ENCODE peak calls at places on chromosomes 1 and 21, in six cellular contexts. One of them, this sample, is unnamed.
A peak's percentile ranks its signal among the peaks of the same experiment; 100 is the strongest.

GRCh38 chr1:165854101-165854845 is 26.9 kb downstream of the UCK2 start:
- DNase-seq in body of pancreas: no peak
- DNase-seq in GM23338: no peak
- DNase-seq in prostate gland: no peak
- DNase-seq in MM.1S: no peak
- DNase-seq in IMR-90: peak; percentile 95
- DNase-seq in this sample: peak; percentile 65

GRCh38 chr1:119477710-119478109 is 29.3 kb upstream of the HSD3B1 start:
- DNase-seq in GM23338: peak; percentile 19
- DNase-seq in IMR-90: no peak
- DNase-seq in MM.1S: no peak
- DNase-seq in body of pancreas: no peak
- DNase-seq in prostate gland: no peak
- DNase-seq in this sample: no peak

GRCh38 chr1:211577826-211578639 is 928 bp downstream of the SLC30A1 start:
- DNase-seq in MM.1S: peak; percentile 93
- DNase-seq in prostate gland: peak; percentile 67
- DNase-seq in body of pancreas: peak; percentile 85
- DNase-seq in GM23338: peak; percentile 96
- DNase-seq in IMR-90: peak; percentile 56
- DNase-seq in this sample: peak; percentile 67

GRCh38 chr1:246659594-246660140 is 64.5 kb upstream of the SCCPDH start:
- DNase-seq in MM.1S: no peak
- DNase-seq in IMR-90: no peak
- DNase-seq in body of pancreas: no peak
- DNase-seq in GM23338: no peak
- DNase-seq in prostate gland: no peak
- DNase-seq in this sample: no peak

GRCh38 chr1:20787775-20788488 is 825 bp upstream of the HP1BP3 start:
- DNase-seq in GM23338: peak; percentile 28
- DNase-seq in IMR-90: peak; percentile 70
- DNase-seq in body of pancreas: peak; percentile 41
- DNase-seq in MM.1S: no peak
- DNase-seq in prostate gland: no peak
- DNase-seq in this sample: peak; percentile 64

GRCh38 chr1:103106426-103107321 is 1.6 kb downstream of the COL11A1 start:
- DNase-seq in prostate gland: peak; percentile 6
- DNase-seq in IMR-90: peak; percentile 30
- DNase-seq in body of pancreas: peak; percentile 34
- DNase-seq in GM23338: peak; percentile 72
- DNase-seq in MM.1S: peak; percentile 33
- DNase-seq in this sample: peak; percentile 57

GRCh38 chr1:179447489-179447888 is 81.7 kb downstream of the AXDND1 start:
- DNase-seq in body of pancreas: no peak
- DNase-seq in GM23338: peak; percentile 78
- DNase-seq in IMR-90: peak; percentile 2
- DNase-seq in prostate gland: no peak
- DNase-seq in MM.1S: peak; percentile 18
- DNase-seq in this sample: peak; percentile 8

GRCh38 chr1:235910357-235911299 is 43.9 kb upstream of the LYST start:
- DNase-seq in MM.1S: no peak
- DNase-seq in prostate gland: no peak
- DNase-seq in body of pancreas: no peak
- DNase-seq in IMR-90: peak; percentile 97
- DNase-seq in GM23338: peak; percentile 51
- DNase-seq in this sample: no peak

GRCh38 chr1:206703647-206704046 is 18.9 kb downstream of the MAPKAPK2 start:
- DNase-seq in body of pancreas: no peak
- DNase-seq in prostate gland: no peak
- DNase-seq in GM23338: peak; percentile 18
- DNase-seq in MM.1S: peak; percentile 31
- DNase-seq in IMR-90: peak; percentile 49
- DNase-seq in this sample: no peak

GRCh38 chr1:110309768-110310167 is 29.4 kb upstream of the RBM15 start:
- DNase-seq in body of pancreas: no peak
- DNase-seq in MM.1S: no peak
- DNase-seq in IMR-90: peak; percentile 91
- DNase-seq in GM23338: no peak
- DNase-seq in prostate gland: no peak
- DNase-seq in this sample: peak; percentile 68

GRCh38 chr1:156407344-156407743 is 38.3 kb downstream of the RHBG start:
- DNase-seq in GM23338: peak; percentile 53
- DNase-seq in MM.1S: no peak
- DNase-seq in IMR-90: no peak
- DNase-seq in body of pancreas: no peak
- DNase-seq in prostate gland: no peak
- DNase-seq in this sample: no peak

GRCh38 chr1:20616468-20617156 is 16.6 kb upstream of the PINK1 start:
- DNase-seq in IMR-90: peak; percentile 37
- DNase-seq in MM.1S: peak; percentile 39
- DNase-seq in prostate gland: no peak
- DNase-seq in body of pancreas: no peak
- DNase-seq in GM23338: no peak
- DNase-seq in this sample: no peak

GRCh38 chr1:213790565-213790964 is 197.2 kb upstream of the PROX1 start:
- DNase-seq in MM.1S: no peak
- DNase-seq in body of pancreas: no peak
- DNase-seq in prostate gland: no peak
- DNase-seq in GM23338: no peak
- DNase-seq in IMR-90: no peak
- DNase-seq in this sample: no peak

GRCh38 chr21:39885119-39885848 is 18.0 kb downstream of the PCP4 start:
- DNase-seq in body of pancreas: peak; percentile 42
- DNase-seq in prostate gland: no peak
- DNase-seq in GM23338: no peak
- DNase-seq in MM.1S: no peak
- DNase-seq in IMR-90: no peak
- DNase-seq in this sample: no peak

GRCh38 chr1:224922404-224923164 is 6.9 kb upstream of the DNAH14 start:
- DNase-seq in body of pancreas: peak; percentile 65
- DNase-seq in GM23338: peak; percentile 79
- DNase-seq in prostate gland: no peak
- DNase-seq in IMR-90: peak; percentile 39
- DNase-seq in MM.1S: peak; percentile 56
- DNase-seq in this sample: peak; percentile 52

GRCh38 chr1:153567621-153568366 is 2.1 kb upstream of the S100A2 start:
- DNase-seq in body of pancreas: no peak
- DNase-seq in prostate gland: no peak
- DNase-seq in GM23338: peak; percentile 57
- DNase-seq in IMR-90: peak; percentile 71
- DNase-seq in MM.1S: no peak
- DNase-seq in this sample: no peak

GRCh38 chr1:223731076-223731770 is 18.9 kb downstream of the CAPN2 start:
- DNase-seq in prostate gland: no peak
- DNase-seq in IMR-90: peak; percentile 78
- DNase-seq in body of pancreas: peak; percentile 64
- DNase-seq in MM.1S: no peak
- DNase-seq in GM23338: no peak
- DNase-seq in this sample: peak; percentile 86

GRCh38 chr1:204883405-204883804 is 12.7 kb downstream of the NFASC start:
- DNase-seq in prostate gland: no peak
- DNase-seq in MM.1S: no peak
- DNase-seq in IMR-90: no peak
- DNase-seq in body of pancreas: no peak
- DNase-seq in GM23338: no peak
- DNase-seq in this sample: no peak

DNA sequence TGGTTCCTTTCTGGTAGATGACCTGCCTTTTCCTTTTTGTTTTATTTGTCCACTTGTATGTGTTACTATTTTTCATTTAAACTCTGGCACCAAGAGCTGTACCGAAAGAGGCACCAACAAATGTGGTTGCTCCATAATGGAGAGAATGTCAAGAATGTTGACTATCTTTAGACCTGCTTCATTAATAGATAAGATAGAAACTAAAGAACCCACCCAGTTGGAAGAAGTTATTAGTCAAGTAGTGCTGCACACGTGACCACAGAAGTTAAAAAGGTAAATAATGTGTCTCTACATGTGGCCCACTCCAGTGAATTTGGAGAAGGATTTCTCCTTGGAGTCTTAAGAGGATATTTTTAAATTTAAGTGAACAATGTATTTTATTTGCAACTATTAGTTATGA is 9.3 kb downstream of the ATP1A1 start:
- DNase-seq in GM23338: no peak
- DNase-seq in MM.1S: peak; percentile 39
- DNase-seq in body of pancreas: no peak
- DNase-seq in IMR-90: peak; percentile 11
- DNase-seq in prostate gland: no peak
- DNase-seq in this sample: peak; percentile 64
- H3K4me1 ChIP-seq in GM23338: peaks cover 33% of the 10 kb centered on the region
- H3K4me1 ChIP-seq in MM.1S: no peaks in the 10 kb centered on the region
- H3K4me1 ChIP-seq in body of pancreas: peaks cover 77% of the 10 kb centered on the region
- H3K4me1 ChIP-seq in IMR-90: peaks cover 11% of the 10 kb centered on the region
- H3K4me1 ChIP-seq in prostate gland: peaks cover 5% of the 10 kb centered on the region
- H3K4me1 ChIP-seq in this sample: peaks cover 73% of the 10 kb centered on the region

GRCh38 chr1:7097938-7098592 is 312.8 kb downstream of the CAMTA1 start:
- DNase-seq in IMR-90: no peak
- DNase-seq in GM23338: no peak
- DNase-seq in MM.1S: no peak
- DNase-seq in prostate gland: no peak
- DNase-seq in body of pancreas: peak; percentile 85
- DNase-seq in this sample: no peak
- H3K4me3 ChIP-seq in IMR-90: no peak overlapping the region
- H3K4me3 ChIP-seq in GM23338: no peak overlapping the region
- H3K4me3 ChIP-seq in MM.1S: no peak overlapping the region
- H3K4me3 ChIP-seq in prostate gland: no peak overlapping the region
- H3K4me3 ChIP-seq in body of pancreas: no peak overlapping the region
- H3K4me3 ChIP-seq in this sample: no peak overlapping the region

GRCh38 chr1:66355756-66356155 is 178.2 kb upstream of the SGIP1 start:
- DNase-seq in body of pancreas: no peak
- DNase-seq in MM.1S: no peak
- DNase-seq in GM23338: no peak
- DNase-seq in prostate gland: no peak
- DNase-seq in IMR-90: no peak
- DNase-seq in this sample: no peak
- H3K4me1 ChIP-seq in body of pancreas: no peaks in the 10 kb centered on the region
- H3K4me1 ChIP-seq in MM.1S: peaks cover 17% of the 10 kb centered on the region
- H3K4me1 ChIP-seq in GM23338: peaks cover 52% of the 10 kb centered on the region
- H3K4me1 ChIP-seq in prostate gland: peaks cover 19% of the 10 kb centered on the region
- H3K4me1 ChIP-seq in IMR-90: peaks cover 21% of the 10 kb centered on the region
- H3K4me1 ChIP-seq in this sample: peaks cover 18% of the 10 kb centered on the region

DNA sequence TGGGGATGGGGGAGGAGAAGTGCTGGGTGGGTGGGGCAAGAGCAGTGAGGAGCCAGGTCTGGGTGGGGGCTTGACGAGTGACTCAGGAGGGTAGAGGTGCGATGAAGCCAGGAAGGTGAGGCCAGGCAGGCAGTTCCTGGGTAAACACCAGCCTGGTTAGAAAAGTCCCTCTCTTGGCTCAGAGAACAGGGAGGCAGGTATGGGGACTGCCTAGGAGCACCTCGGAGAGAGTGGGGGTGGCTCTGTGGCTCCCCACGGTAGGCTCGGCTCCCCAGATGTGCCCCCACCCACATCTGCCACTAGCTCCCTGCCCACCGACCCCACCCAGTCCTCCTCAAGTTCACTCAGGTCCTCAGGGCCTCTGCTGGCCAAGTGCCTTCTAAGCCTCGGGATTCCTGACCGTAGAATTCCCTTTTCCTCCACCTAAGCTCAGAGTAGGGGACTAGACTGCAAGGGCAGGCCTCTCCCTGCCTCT is 1.2 kb downstream of the HSPG2 start:
- DNase-seq in IMR-90: no peak
- DNase-seq in body of pancreas: no peak
- DNase-seq in GM23338: peak; percentile 53
- DNase-seq in MM.1S: no peak
- DNase-seq in prostate gland: no peak
- DNase-seq in this sample: no peak
- H3K4me3 ChIP-seq in IMR-90: peak overlapping the region; percentile 65
- H3K4me3 ChIP-seq in body of pancreas: no peak overlapping the region
- H3K4me3 ChIP-seq in GM23338: peak overlapping the region; percentile 79
- H3K4me3 ChIP-seq in MM.1S: no peak overlapping the region
- H3K4me3 ChIP-seq in prostate gland: peak overlapping the region; percentile 60
- H3K4me3 ChIP-seq in this sample: peak overlapping the region; percentile 79

DNA sequence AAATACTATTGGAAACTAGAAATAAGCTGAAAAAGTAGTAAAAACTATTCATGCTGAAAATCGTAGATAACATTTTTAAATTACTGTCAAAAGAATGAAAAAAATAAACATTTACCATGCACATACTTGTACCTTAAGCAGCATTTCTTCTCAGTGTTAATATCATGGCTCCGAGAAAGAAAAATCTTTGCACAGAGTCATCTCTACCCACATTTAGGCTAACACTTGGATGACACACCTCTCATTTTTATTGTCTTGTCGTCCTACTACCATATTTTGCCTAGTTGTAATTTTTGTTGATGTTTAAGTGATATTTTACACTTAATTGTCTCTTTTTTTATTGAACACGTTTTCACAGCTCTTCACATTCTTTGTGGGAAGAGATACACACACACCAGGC is 1.7 kb upstream of the TNFSF4 start:
- DNase-seq in MM.1S: no peak
- DNase-seq in IMR-90: no peak
- DNase-seq in body of pancreas: no peak
- DNase-seq in GM23338: no peak
- DNase-seq in prostate gland: no peak
- DNase-seq in this sample: no peak
- H3K4me1 ChIP-seq in MM.1S: peaks cover 3% of the 10 kb centered on the region
- H3K4me1 ChIP-seq in IMR-90: peaks cover 10% of the 10 kb centered on the region
- H3K4me1 ChIP-seq in body of pancreas: peaks cover 21% of the 10 kb centered on the region
- H3K4me1 ChIP-seq in GM23338: peaks cover under 1% of the 10 kb centered on the region
- H3K4me1 ChIP-seq in prostate gland: no peaks in the 10 kb centered on the region
- H3K4me1 ChIP-seq in this sample: peaks cover 15% of the 10 kb centered on the region

GRCh38 chr1:107532318-107532717 is 391.5 kb downstream of the NTNG1 start:
- DNase-seq in IMR-90: no peak
- DNase-seq in body of pancreas: peak; percentile 31
- DNase-seq in prostate gland: no peak
- DNase-seq in GM23338: no peak
- DNase-seq in MM.1S: no peak
- DNase-seq in this sample: no peak

GRCh38 chr1:107529511-107530149 is 388.8 kb downstream of the NTNG1 start:
- DNase-seq in MM.1S: peak; percentile 55
- DNase-seq in IMR-90: peak; percentile 35
- DNase-seq in GM23338: peak; percentile 75
- DNase-seq in prostate gland: peak; percentile 68
- DNase-seq in body of pancreas: peak; percentile 25
- DNase-seq in this sample: peak; percentile 59

GRCh38 chr1:107526524-107527198 is 385.8 kb downstream of the NTNG1 start:
- DNase-seq in IMR-90: no peak
- DNase-seq in prostate gland: no peak
- DNase-seq in body of pancreas: no peak
- DNase-seq in MM.1S: no peak
- DNase-seq in GM23338: no peak
- DNase-seq in this sample: no peak

GRCh38 chr1:107531065-107531908 is 390.4 kb downstream of the NTNG1 start:
- DNase-seq in GM23338: no peak
- DNase-seq in IMR-90: no peak
- DNase-seq in prostate gland: no peak
- DNase-seq in body of pancreas: no peak
- DNase-seq in MM.1S: no peak
- DNase-seq in this sample: no peak

GRCh38 chr1:107530543-107530942 is 389.7 kb downstream of the NTNG1 start:
- DNase-seq in prostate gland: peak; percentile 89
- DNase-seq in IMR-90: no peak
- DNase-seq in body of pancreas: no peak
- DNase-seq in MM.1S: no peak
- DNase-seq in GM23338: no peak
- DNase-seq in this sample: no peak
- H3K4me3 ChIP-seq in prostate gland: no peak overlapping the region
- H3K4me3 ChIP-seq in IMR-90: no peak overlapping the region
- H3K4me3 ChIP-seq in body of pancreas: no peak overlapping the region
- H3K4me3 ChIP-seq in MM.1S: no peak overlapping the region
- H3K4me3 ChIP-seq in GM23338: no peak overlapping the region
- H3K4me3 ChIP-seq in this sample: no peak overlapping the region

GRCh38 chr1:8021676-8022266 is 4.3 kb downstream of the ERRFI1 start:
- DNase-seq in body of pancreas: peak; percentile 59
- DNase-seq in MM.1S: no peak
- DNase-seq in GM23338: no peak
- DNase-seq in prostate gland: no peak
- DNase-seq in IMR-90: no peak
- DNase-seq in this sample: no peak
- H3K4me1 ChIP-seq in body of pancreas: peaks cover 71% of the 10 kb centered on the region
- H3K4me1 ChIP-seq in MM.1S: no peaks in the 10 kb centered on the region
- H3K4me1 ChIP-seq in GM23338: peaks cover 81% of the 10 kb centered on the region
- H3K4me1 ChIP-seq in prostate gland: peaks cover 13% of the 10 kb centered on the region
- H3K4me1 ChIP-seq in IMR-90: peaks cover 15% of the 10 kb centered on the region
- H3K4me1 ChIP-seq in this sample: peaks cover 10% of the 10 kb centered on the region